ENCODE peak calls at places on chromosomes 3 and 15, in eight cellular contexts. S is GM03348, C is astrocyte of the cerebellum, Q is RWPE2, A is HTR-8/SVneo, P is HCEC 1CT, T is HepG2, B is caudate nucleus. N is an unnamed sample.

GRCh38 chr3:160928183-160928718 is 172.2 kb downstream of the PPM1L start:
- DNase-seq in A (no peak), Q (no peak), P (peak), T (no peak), B (no peak), S (no peak), C (no peak), N (no peak)

GRCh38 chr3:39234705-39235104 is 42.3 kb upstream of the XIRP1 start:
- DNase-seq in C (no peak), S (no peak), T (no peak), A (no peak), Q (no peak), P (no peak), B (no peak), N (no peak)

GRCh38 chr3:50342818-50343633 is 2.4 kb upstream of the RASSF1 start:
- DNase-seq in A (no peak), P (no peak), T (no peak), Q (no peak), S (no peak), B (no peak), C (no peak), N (no peak)

GRCh38 chr15:93048759-93049161 is 40.3 kb downstream of the RGMA start:
- DNase-seq in C (peak), S (peak), T (no peak), B (no peak), Q (no peak), P (no peak), A (no peak), N (no peak)

GRCh38 chr3:119763466-119763865 is 18.4 kb upstream of the NR1I2 start:
- DNase-seq in B (no peak), A (no peak), C (no peak), S (no peak), Q (no peak), P (no peak), T (no peak), N (no peak)

GRCh38 chr3:113602256-113602655 is 69.9 kb downstream of the SIDT1 start:
- DNase-seq in Q (no peak), T (no peak), S (no peak), C (no peak), A (no peak), P (no peak), B (no peak), N (no peak)

GRCh38 chr15:71443538-71443937 is 328.3 kb downstream of the THSD4 start:
- DNase-seq in T (peak), P (peak), A (peak), Q (peak), C (peak), B (no peak), S (peak), N (no peak)

GRCh38 chr3:156762631-156763185 is 63.4 kb upstream of the LEKR1 start:
- DNase-seq in Q (no peak), S (peak), B (no peak), C (peak), P (peak), T (no peak), A (no peak), N (peak)

GRCh38 chr15:41637086-41637485 is 23.1 kb upstream of the MGA start:
- DNase-seq in A (no peak), P (no peak), Q (no peak), B (no peak), S (no peak), T (no peak), C (no peak), N (no peak)

GRCh38 chr3:140953028-140953960 is 11.7 kb downstream of the SLC25A36 start:
- DNase-seq in Q (no peak), C (peak), T (no peak), P (peak), A (peak), S (peak), B (no peak), N (no peak)

GRCh38 chr15:53808058-53808703 is 48.7 kb upstream of the WDR72 start:
- DNase-seq in S (peak), T (peak), C (no peak), Q (no peak), B (no peak), P (no peak), A (peak), N (no peak)

GRCh38 chr3:123096701-123097100 is 29.9 kb downstream of the PDIA5 start:
- DNase-seq in P (no peak), Q (no peak), T (no peak), A (no peak), B (peak), C (no peak), S (peak), N (no peak)

GRCh38 chr3:146524961-146525360 is 19.4 kb downstream of the PLSCR1 start:
- DNase-seq in B (no peak), P (no peak), A (peak), S (no peak), C (no peak), T (no peak), Q (no peak), N (no peak)

GRCh38 chr3:100027321-100027720 is 87.0 kb downstream of the FILIP1L start:
- DNase-seq in T (no peak), Q (no peak), C (no peak), S (no peak), A (no peak), P (no peak), B (no peak), N (no peak)

GRCh38 chr3:50466177-50466576 is 37.3 kb downstream of the CACNA2D2 start:
- DNase-seq in A (no peak), P (no peak), B (no peak), S (no peak), C (no peak), T (no peak), Q (no peak), N (no peak)

GRCh38 chr15:64532921-64533320 is 72.5 kb downstream of the ZNF609 start:
- DNase-seq in P (no peak), B (no peak), A (no peak), Q (no peak), C (no peak), T (no peak), S (no peak), N (no peak)

GRCh38 chr3:6168242-6168641 is 692.7 kb upstream of the GRM7 start:
- DNase-seq in Q (no peak), P (no peak), B (no peak), C (no peak), S (no peak), T (no peak), A (no peak), N (no peak)

GRCh38 chr15:34239151-34239761 is 14.4 kb downstream of the EMC4 start:
- DNase-seq in A (peak), P (peak), T (peak), B (no peak), C (peak), S (peak), Q (peak), N (peak)

GRCh38 chr3:117553461-117553860 is 843.9 kb downstream of the TUSC7 start:
- DNase-seq in Q (no peak), A (no peak), T (no peak), C (no peak), S (peak), B (no peak), P (peak), N (no peak)

GRCh38 chr15:63367900-63368299 is 13.7 kb downstream of the CA12 start:
- DNase-seq in C (no peak), S (no peak), P (no peak), Q (no peak), T (no peak), B (no peak), A (no peak), N (no peak)

GRCh38 chr3:161372321-161373260 is 1.3 kb upstream of the SPTSSB start:
- DNase-seq in C (no peak), A (peak), S (peak), P (no peak), T (no peak), B (peak), Q (peak), N (no peak)

GRCh38 chr3:122356402-122356801 is 26.6 kb downstream of the MIX23 start:
- DNase-seq in P (peak), B (no peak), S (peak), T (peak), C (no peak), Q (no peak), A (peak), N (no peak)

GRCh38 chr3:150495563-150496168 is 50.6 kb downstream of the SERP1 start:
- DNase-seq in A (peak), Q (no peak), P (peak), C (peak), T (peak), B (no peak), S (peak), N (peak)

GRCh38 chr3:71378509-71378908 is 205.0 kb downstream of the FOXP1 start:
- DNase-seq in T (no peak), C (no peak), B (no peak), P (no peak), A (no peak), S (no peak), Q (no peak), N (no peak)

GRCh38 chr3:99579965-99580364 is 58.4 kb upstream of the COL8A1 start:
- DNase-seq in B (no peak), Q (no peak), T (no peak), C (no peak), P (no peak), A (no peak), S (no peak), N (no peak)

GRCh38 chr3:10224794-10225660 is 23.2 kb upstream of the TATDN2 start:
- DNase-seq in P (peak), C (no peak), B (peak), S (peak), T (peak), Q (no peak), A (peak), N (no peak)

GRCh38 chr3:125334675-125335560 is 40.2 kb downstream of the ZNF148 start:
- DNase-seq in A (no peak), Q (no peak), P (no peak), B (no peak), C (no peak), T (no peak), S (no peak), N (no peak)

GRCh38 chr3:171190668-171191067 is 164.1 kb upstream of the SLC2A2 start:
- DNase-seq in A (peak), Q (no peak), B (no peak), T (no peak), P (peak), C (no peak), S (no peak), N (no peak)

GRCh38 chr15:91535856-91536500 is 317.5 kb upstream of the SLCO3A1 start:
- DNase-seq in Q (no peak), A (no peak), P (peak), S (no peak), C (no peak), T (no peak), B (no peak), N (no peak)

GRCh38 chr15:83698294-83698693 is 44.4 kb downstream of the ADAMTSL3 start:
- DNase-seq in A (peak), P (peak), B (no peak), Q (no peak), T (no peak), S (peak), C (no peak), N (no peak)

GRCh38 chr3:169348981-169349942 is 314.2 kb downstream of the MECOM start:
- DNase-seq in Q (no peak), S (no peak), B (no peak), A (no peak), C (peak), P (no peak), T (no peak), N (no peak)

GRCh38 chr3:150232992-150233451 is 175.1 kb upstream of the TSC22D2 start:
- DNase-seq in T (no peak), P (no peak), S (peak), A (no peak), Q (no peak), B (no peak), C (peak), N (no peak)